ENCODE peak calls at places on chromosome 10, in five cellular contexts. H is HCT116, I is GM12878, T is H1, P is K562. K is an unnamed sample.

GRCh38 chr10:49633327-49634045 is 19.6 kb downstream of the CHAT start:
- DNase-seq in H (no peak), P (no peak), I (no peak), T (no peak), K (no peak)

GRCh38 chr10:43234471-43235041 is 32.3 kb downstream of the RASGEF1A start:
- DNase-seq in T (no peak), H (no peak), I (no peak), P (no peak), K (no peak)

GRCh38 chr10:3946234-3947229 is 161.5 kb upstream of the KLF6 start:
- DNase-seq in T (no peak), P (no peak), I (no peak), H (no peak), K (no peak)

GRCh38 chr10:33358016-33358415 is 23.5 kb upstream of the NRP1 start:
- DNase-seq in P (no peak), I (no peak), T (no peak), H (no peak), K (no peak)

GRCh38 chr10:62127975-62128374 is 140.7 kb downstream of the RTKN2 start:
- DNase-seq in H (no peak), T (no peak), I (no peak), P (no peak), K (no peak)

GRCh38 chr10:119341236-119342016 is 134.1 kb downstream of the GRK5 start:
- DNase-seq in H (no peak), T (no peak), P (peak; percentile 19), I (no peak), K (no peak)

GRCh38 chr10:61786728-61787127 is 114.8 kb upstream of the ARID5B start:
- DNase-seq in T (no peak), I (peak; percentile 50), P (peak; percentile 68), H (peak; percentile 12), K (no peak)

GRCh38 chr10:79088176-79088575 is 19.4 kb downstream of the ZMIZ1 start:
- DNase-seq in T (no peak), P (no peak), H (no peak), I (no peak), K (no peak)

GRCh38 chr10:127850944-127851343 is 41.8 kb downstream of the CLRN3 start:
- DNase-seq in I (no peak), H (no peak), T (no peak), P (no peak), K (no peak)

GRCh38 chr10:3476640-3477448 is 304.3 kb upstream of the PITRM1 start:
- DNase-seq in I (no peak), T (no peak), P (no peak), H (no peak), K (no peak)

GRCh38 chr10:101807158-101807557 is 11.1 kb downstream of the OGA start:
- DNase-seq in P (no peak), I (no peak), T (no peak), H (no peak), K (no peak)

GRCh38 chr10:73641272-73642060 is at the start of gene MYOZ1:
- DNase-seq in T (no peak), P (no peak), H (no peak), I (no peak), K (no peak)

GRCh38 chr10:27360581-27361172 is 120.1 kb upstream of the ACBD5 start:
- DNase-seq in T (peak; percentile 85), P (peak; percentile 59), H (peak; percentile 68), I (peak; percentile 62), K (peak; percentile 77)

GRCh38 chr10:27072436-27073114 is 27.7 kb downstream of the ANKRD26 start:
- DNase-seq in P (no peak), H (no peak), I (no peak), T (peak; percentile 65), K (peak; percentile 15)

GRCh38 chr10:6229746-6230145 is 27.0 kb downstream of the PFKFB3 start:
- DNase-seq in I (no peak), P (no peak), H (no peak), T (no peak), K (no peak)

GRCh38 chr10:103847909-103848468 is 7.4 kb downstream of the SH3PXD2A start:
- DNase-seq in T (peak; percentile 69), I (no peak), P (no peak), H (peak; percentile 18), K (no peak)

GRCh38 chr10:5560844-5561703 is 36.3 kb downstream of the CALML3 start:
- DNase-seq in I (no peak), P (no peak), H (no peak), T (no peak), K (no peak)

GRCh38 chr10:2949948-2950354 is 117.4 kb upstream of the PFKP start:
- DNase-seq in P (no peak), T (no peak), H (no peak), I (peak; percentile 43), K (no peak)

GRCh38 chr10:87657370-87657769 is 2.3 kb upstream of the PAPSS2 start:
- DNase-seq in T (no peak), P (no peak), I (no peak), H (no peak), K (no peak)

GRCh38 chr10:10605551-10606081 is 412.1 kb upstream of the CELF2 start:
- DNase-seq in I (no peak), P (no peak), T (no peak), H (no peak), K (no peak)

GRCh38 chr10:66941491-66941890 is 15.7 kb downstream of the LRRTM3 start:
- DNase-seq in T (no peak), I (no peak), H (no peak), P (no peak), K (no peak)

GRCh38 chr10:66180651-66181318 is 745.1 kb upstream of the LRRTM3 start:
- DNase-seq in H (peak; percentile 47), P (peak; percentile 30), I (peak; percentile 20), T (no peak), K (peak; percentile 42)

GRCh38 chr10:47366731-47367460 is 17.2 kb downstream of the ZNF488 start:
- DNase-seq in I (no peak), H (no peak), P (no peak), T (no peak), K (no peak)

GRCh38 chr10:103545771-103546281 is 52.3 kb downstream of the NEURL1 start:
- DNase-seq in H (no peak), P (no peak), I (no peak), T (no peak), K (no peak)

GRCh38 chr10:45480294-45480693 is 106.3 kb downstream of the ALOX5 start:
- DNase-seq in T (no peak), P (no peak), H (no peak), I (no peak), K (no peak)
- H3K36me3 ChIP-seq in T (no peaks in the 10 kb centered on the region), P (no peaks in the 10 kb centered on the region), H (no peaks in the 10 kb centered on the region), I (no peaks in the 10 kb centered on the region), K (no peaks in the 10 kb centered on the region)

GRCh38 chr10:48623009-48623408 is 18.1 kb upstream of the ARHGAP22 start:
- DNase-seq in H (no peak), T (no peak), P (no peak), I (no peak), K (no peak)

GRCh38 chr10:48627984-48628609 is 23.2 kb upstream of the ARHGAP22 start:
- DNase-seq in P (no peak), T (no peak), H (no peak), I (no peak), K (no peak)

GRCh38 chr10:48625013-48625412 is 20.1 kb upstream of the ARHGAP22 start:
- DNase-seq in P (no peak), T (no peak), H (no peak), I (no peak), K (no peak)

GRCh38 chr10:48623607-48624132 is 18.8 kb upstream of the ARHGAP22 start:
- DNase-seq in P (no peak), H (no peak), I (no peak), T (no peak), K (no peak)

DNA sequence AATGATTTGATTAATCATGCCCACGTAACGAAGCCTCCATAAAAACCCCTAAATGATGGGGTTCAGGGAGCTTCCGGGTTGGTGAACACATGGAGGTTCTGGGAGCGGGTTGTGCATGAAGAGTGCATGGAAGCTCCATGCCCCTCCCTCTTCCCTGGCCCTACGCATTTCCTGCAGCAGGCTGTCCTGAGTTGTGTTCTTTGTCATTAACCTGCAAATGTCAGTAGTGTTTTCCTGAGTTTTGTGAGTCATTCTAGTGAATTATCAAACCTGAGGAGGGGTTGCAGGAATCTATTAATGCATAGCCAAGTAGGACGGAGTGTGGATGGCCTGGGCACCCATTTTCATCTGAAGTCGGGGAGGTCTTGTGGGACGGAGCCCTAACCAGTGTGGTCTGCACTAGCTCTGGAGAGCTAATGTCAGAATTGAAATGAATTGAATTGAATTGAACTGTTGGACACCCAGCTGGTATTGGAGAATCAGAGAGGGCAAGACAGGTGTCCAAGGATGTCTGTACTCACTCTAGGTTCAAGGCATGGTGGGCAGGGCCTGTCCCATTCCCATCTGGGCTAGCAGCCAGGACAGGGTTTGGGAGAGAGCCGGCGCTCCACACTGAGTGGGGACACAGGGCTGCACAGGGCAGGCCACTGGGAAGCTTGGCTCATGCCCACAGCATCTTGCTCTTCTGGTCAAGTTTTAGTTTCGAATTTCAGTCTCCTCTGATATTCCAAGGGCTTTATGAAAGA is 22.3 kb upstream of the ARHGAP22 start:
- DNase-seq in I (no peak), H (no peak), P (no peak), T (no peak), K (no peak)
- TF ChIP-seq ZNF274 in I (no peak), H (no peak), P (no peak), T (no peak), K (no peak)

GRCh38 chr10:112429147-112429546 is 17.6 kb downstream of the ZDHHC6 start:
- DNase-seq in I (no peak), T (no peak), P (no peak), H (no peak), K (no peak)

GRCh38 chr10:112429654-112430230 is 17.0 kb downstream of the ZDHHC6 start:
- DNase-seq in I (no peak), T (no peak), H (no peak), P (no peak), K (no peak)

DNA sequence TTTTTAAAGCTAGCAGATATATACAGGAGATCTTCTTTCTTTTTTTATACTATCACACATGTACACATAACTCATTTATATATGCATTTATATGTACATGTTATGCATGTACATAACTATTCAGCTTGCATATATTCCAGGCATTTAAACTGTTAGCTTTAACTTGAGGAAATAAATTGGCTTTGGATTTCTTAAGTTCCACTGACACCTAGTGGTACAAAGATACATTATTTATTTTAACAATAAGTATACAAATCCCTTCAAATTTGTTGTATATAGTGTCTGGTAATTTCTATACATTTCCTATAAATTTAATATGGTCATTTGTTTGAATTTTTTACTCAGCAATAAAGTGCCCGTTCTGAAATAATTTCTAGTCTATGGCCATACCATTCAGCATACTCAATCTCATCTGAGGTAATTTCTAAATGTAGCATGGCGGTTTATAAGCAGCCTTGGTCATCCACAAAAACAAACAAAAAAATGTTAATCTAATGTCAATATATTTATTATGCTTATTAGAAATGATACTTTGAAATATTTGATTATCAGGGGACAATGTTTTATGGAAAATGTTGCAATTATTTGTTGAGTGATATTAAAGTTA is 11.6 kb downstream of the ZDHHC6 start:
- DNase-seq in P (no peak), T (no peak), H (peak; percentile 55), I (no peak), K (no peak)
- H3K36me3 ChIP-seq in P (peaks cover 65% of the 10 kb centered on the region), T (peaks cover 31% of the 10 kb centered on the region), H (peaks cover 67% of the 10 kb centered on the region), I (peaks cover 8% of the 10 kb centered on the region), K (peaks cover 70% of the 10 kb centered on the region)

GRCh38 chr10:69492746-69493462 is 41.6 kb downstream of the TSPAN15 start:
- DNase-seq in P (no peak), H (no peak), T (no peak), I (no peak), K (no peak)
- TF ChIP-seq ZNF274 in P (no peak), H (no peak), T (no peak), I (no peak), K (no peak)

GRCh38 chr10:344582-345200 is 209.4 kb downstream of the ZMYND11 start:
- DNase-seq in P (no peak), H (no peak), I (no peak), T (no peak), K (no peak)
- H3K36me3 ChIP-seq in P (no peaks in the 10 kb centered on the region), H (peaks cover 5% of the 10 kb centered on the region), I (no peaks in the 10 kb centered on the region), T (no peaks in the 10 kb centered on the region), K (peaks cover 31% of the 10 kb centered on the region)